ENCODE peak calls at places on chromosomes 5 and 9, in ten cellular contexts. One of them, this sample, is unnamed.

GRCh38 chr5:57736716-57737115 is 254.1 kb upstream of the ACTBL2 start:
- DNase-seq in dorsolateral prefrontal cortex: peak; percentile 39
- DNase-seq in neuronal stem cell: no peak
- DNase-seq in iPS DF 6.9: no peak
- DNase-seq in uterus: no peak
- DNase-seq in mesendoderm: no peak
- DNase-seq in left ventricle myocardium inferior: no peak
- DNase-seq in substantia nigra: no peak
- DNase-seq in tibial nerve: no peak
- DNase-seq in esophagus muscularis mucosa: no peak
- DNase-seq in this sample: no peak

GRCh38 chr5:1508679-1509290 is 15.0 kb downstream of the LPCAT1 start:
- DNase-seq in dorsolateral prefrontal cortex: no peak
- DNase-seq in neuronal stem cell: no peak
- DNase-seq in iPS DF 6.9: no peak
- DNase-seq in uterus: peak; percentile 6
- DNase-seq in mesendoderm: no peak
- DNase-seq in left ventricle myocardium inferior: peak; percentile 10
- DNase-seq in substantia nigra: no peak
- DNase-seq in tibial nerve: no peak
- DNase-seq in esophagus muscularis mucosa: no peak
- DNase-seq in this sample: no peak

GRCh38 chr9:125999504-125999881 is 252.3 kb downstream of the PBX3 start:
- DNase-seq in dorsolateral prefrontal cortex: no peak
- DNase-seq in neuronal stem cell: no peak
- DNase-seq in iPS DF 6.9: no peak
- DNase-seq in uterus: no peak
- DNase-seq in mesendoderm: no peak
- DNase-seq in left ventricle myocardium inferior: no peak
- DNase-seq in substantia nigra: no peak
- DNase-seq in tibial nerve: no peak
- DNase-seq in esophagus muscularis mucosa: no peak
- DNase-seq in this sample: no peak

GRCh38 chr9:122127396-122127798 is 32.2 kb downstream of the NDUFA8 start:
- DNase-seq in dorsolateral prefrontal cortex: peak; percentile 64
- DNase-seq in neuronal stem cell: no peak
- DNase-seq in iPS DF 6.9: no peak
- DNase-seq in uterus: no peak
- DNase-seq in mesendoderm: no peak
- DNase-seq in left ventricle myocardium inferior: no peak
- DNase-seq in substantia nigra: no peak
- DNase-seq in tibial nerve: no peak
- DNase-seq in esophagus muscularis mucosa: no peak
- DNase-seq in this sample: no peak

GRCh38 chr9:37953775-37954437 is 50.0 kb upstream of the SLC25A51 start:
- DNase-seq in dorsolateral prefrontal cortex: no peak
- DNase-seq in neuronal stem cell: no peak
- DNase-seq in iPS DF 6.9: no peak
- DNase-seq in uterus: peak; percentile 83
- DNase-seq in mesendoderm: peak; percentile 56
- DNase-seq in left ventricle myocardium inferior: no peak
- DNase-seq in substantia nigra: no peak
- DNase-seq in tibial nerve: no peak
- DNase-seq in esophagus muscularis mucosa: no peak
- DNase-seq in this sample: peak; percentile 89

GRCh38 chr5:169992789-169993188 is 12.5 kb upstream of the INSYN2B start:
- DNase-seq in dorsolateral prefrontal cortex: no peak
- DNase-seq in neuronal stem cell: no peak
- DNase-seq in iPS DF 6.9: no peak
- DNase-seq in uterus: no peak
- DNase-seq in mesendoderm: peak; percentile 85
- DNase-seq in left ventricle myocardium inferior: no peak
- DNase-seq in substantia nigra: no peak
- DNase-seq in tibial nerve: no peak
- DNase-seq in esophagus muscularis mucosa: no peak
- DNase-seq in this sample: no peak

GRCh38 chr9:77820293-77820954 is 172.3 kb upstream of the GNA14 start:
- DNase-seq in dorsolateral prefrontal cortex: no peak
- DNase-seq in neuronal stem cell: no peak
- DNase-seq in iPS DF 6.9: no peak
- DNase-seq in uterus: no peak
- DNase-seq in mesendoderm: no peak
- DNase-seq in left ventricle myocardium inferior: no peak
- DNase-seq in substantia nigra: no peak
- DNase-seq in tibial nerve: no peak
- DNase-seq in esophagus muscularis mucosa: no peak
- DNase-seq in this sample: peak; percentile 50

GRCh38 chr9:77926314-77926959 is 105.2 kb downstream of the GNAQ start:
- DNase-seq in dorsolateral prefrontal cortex: no peak
- DNase-seq in neuronal stem cell: no peak
- DNase-seq in iPS DF 6.9: no peak
- DNase-seq in uterus: no peak
- DNase-seq in mesendoderm: no peak
- DNase-seq in left ventricle myocardium inferior: no peak
- DNase-seq in substantia nigra: no peak
- DNase-seq in tibial nerve: no peak
- DNase-seq in esophagus muscularis mucosa: no peak
- DNase-seq in this sample: peak; percentile 76

GRCh38 chr9:37421914-37422288 is 595 bp upstream of the GRHPR start:
- DNase-seq in dorsolateral prefrontal cortex: peak; percentile 47
- DNase-seq in neuronal stem cell: no peak
- DNase-seq in iPS DF 6.9: no peak
- DNase-seq in uterus: no peak
- DNase-seq in mesendoderm: no peak
- DNase-seq in left ventricle myocardium inferior: no peak
- DNase-seq in substantia nigra: no peak
- DNase-seq in tibial nerve: no peak
- DNase-seq in esophagus muscularis mucosa: no peak
- DNase-seq in this sample: no peak

GRCh38 chr9:117414220-117414905 is 494 bp downstream of the ASTN2 start:
- DNase-seq in dorsolateral prefrontal cortex: no peak
- DNase-seq in neuronal stem cell: no peak
- DNase-seq in iPS DF 6.9: no peak
- DNase-seq in uterus: no peak
- DNase-seq in mesendoderm: peak; percentile 41
- DNase-seq in left ventricle myocardium inferior: no peak
- DNase-seq in substantia nigra: peak; percentile 57
- DNase-seq in tibial nerve: no peak
- DNase-seq in esophagus muscularis mucosa: no peak
- DNase-seq in this sample: peak; percentile 64

GRCh38 chr5:138542120-138542955 is 698 bp downstream of the ETF1 start:
- DNase-seq in dorsolateral prefrontal cortex: no peak
- DNase-seq in neuronal stem cell: no peak
- DNase-seq in iPS DF 6.9: no peak
- DNase-seq in uterus: no peak
- DNase-seq in mesendoderm: peak; percentile 32
- DNase-seq in left ventricle myocardium inferior: no peak
- DNase-seq in substantia nigra: no peak
- DNase-seq in tibial nerve: no peak
- DNase-seq in esophagus muscularis mucosa: no peak
- DNase-seq in this sample: no peak

GRCh38 chr5:45038366-45038987 is 229.7 kb downstream of the MRPS30 start:
- DNase-seq in dorsolateral prefrontal cortex: no peak
- DNase-seq in neuronal stem cell: peak; percentile 45
- DNase-seq in iPS DF 6.9: no peak
- DNase-seq in uterus: no peak
- DNase-seq in mesendoderm: peak; percentile 65
- DNase-seq in left ventricle myocardium inferior: no peak
- DNase-seq in substantia nigra: no peak
- DNase-seq in tibial nerve: no peak
- DNase-seq in esophagus muscularis mucosa: no peak
- DNase-seq in this sample: peak; percentile 63

DNA sequence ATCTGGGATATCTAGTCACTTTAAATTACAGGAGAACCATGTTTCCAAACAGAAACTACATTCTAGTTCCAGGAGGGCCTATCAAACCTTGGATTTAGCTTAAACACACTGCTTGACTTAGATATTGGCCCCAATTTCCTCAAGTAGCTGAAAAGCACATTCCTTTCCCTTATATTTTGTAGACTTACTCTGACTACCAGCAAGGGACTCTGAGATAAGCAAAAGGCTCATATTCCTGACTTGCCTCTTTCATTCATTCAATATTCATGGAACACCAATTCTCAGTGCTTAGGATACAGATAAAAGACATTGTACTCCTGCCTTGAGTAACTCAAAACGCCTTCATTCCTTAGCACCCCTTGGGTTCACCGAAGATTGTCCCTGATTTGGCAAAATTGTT is 11.8 kb downstream of the NR6A1 start:
- DNase-seq in dorsolateral prefrontal cortex: no peak
- DNase-seq in neuronal stem cell: no peak
- DNase-seq in iPS DF 6.9: no peak
- DNase-seq in uterus: no peak
- DNase-seq in mesendoderm: peak; percentile 64
- DNase-seq in left ventricle myocardium inferior: no peak
- DNase-seq in substantia nigra: no peak
- DNase-seq in tibial nerve: no peak
- DNase-seq in esophagus muscularis mucosa: no peak
- DNase-seq in this sample: no peak
- H3K27ac ChIP-seq in dorsolateral prefrontal cortex: no peak overlapping the region
- H3K27ac ChIP-seq in neuronal stem cell: peak overlapping the region; percentile 37
- H3K27ac ChIP-seq in iPS DF 6.9: no peak overlapping the region
- H3K27ac ChIP-seq in uterus: no peak overlapping the region
- H3K27ac ChIP-seq in mesendoderm: peak overlapping the region; percentile 74
- H3K27ac ChIP-seq in left ventricle myocardium inferior: no peak overlapping the region
- H3K27ac ChIP-seq in substantia nigra: no peak overlapping the region
- H3K27ac ChIP-seq in tibial nerve: no peak overlapping the region
- H3K27ac ChIP-seq in esophagus muscularis mucosa: no peak overlapping the region
- H3K27ac ChIP-seq in this sample: peak overlapping the region; percentile 93

GRCh38 chr5:56507348-56507930 is 274.3 kb upstream of the ANKRD55 start:
- DNase-seq in dorsolateral prefrontal cortex: no peak
- DNase-seq in neuronal stem cell: no peak
- DNase-seq in iPS DF 6.9: no peak
- DNase-seq in uterus: no peak
- DNase-seq in mesendoderm: no peak
- DNase-seq in left ventricle myocardium inferior: no peak
- DNase-seq in substantia nigra: no peak
- DNase-seq in tibial nerve: no peak
- DNase-seq in esophagus muscularis mucosa: no peak
- DNase-seq in this sample: no peak

GRCh38 chr5:56508249-56508648 is 275.1 kb upstream of the ANKRD55 start:
- DNase-seq in dorsolateral prefrontal cortex: no peak
- DNase-seq in neuronal stem cell: no peak
- DNase-seq in iPS DF 6.9: no peak
- DNase-seq in uterus: no peak
- DNase-seq in mesendoderm: no peak
- DNase-seq in left ventricle myocardium inferior: no peak
- DNase-seq in substantia nigra: no peak
- DNase-seq in tibial nerve: no peak
- DNase-seq in esophagus muscularis mucosa: no peak
- DNase-seq in this sample: no peak

GRCh38 chr5:56501949-56502557 is 268.9 kb upstream of the ANKRD55 start:
- DNase-seq in dorsolateral prefrontal cortex: no peak
- DNase-seq in neuronal stem cell: no peak
- DNase-seq in iPS DF 6.9: no peak
- DNase-seq in uterus: no peak
- DNase-seq in mesendoderm: no peak
- DNase-seq in left ventricle myocardium inferior: no peak
- DNase-seq in substantia nigra: no peak
- DNase-seq in tibial nerve: no peak
- DNase-seq in esophagus muscularis mucosa: no peak
- DNase-seq in this sample: peak; percentile 48

GRCh38 chr5:56503929-56504328 is 270.8 kb upstream of the ANKRD55 start:
- DNase-seq in dorsolateral prefrontal cortex: no peak
- DNase-seq in neuronal stem cell: no peak
- DNase-seq in iPS DF 6.9: no peak
- DNase-seq in uterus: no peak
- DNase-seq in mesendoderm: no peak
- DNase-seq in left ventricle myocardium inferior: no peak
- DNase-seq in substantia nigra: no peak
- DNase-seq in tibial nerve: no peak
- DNase-seq in esophagus muscularis mucosa: no peak
- DNase-seq in this sample: no peak

GRCh38 chr5:56506586-56506985 is 273.5 kb upstream of the ANKRD55 start:
- DNase-seq in dorsolateral prefrontal cortex: no peak
- DNase-seq in neuronal stem cell: no peak
- DNase-seq in iPS DF 6.9: no peak
- DNase-seq in uterus: no peak
- DNase-seq in mesendoderm: peak; percentile 49
- DNase-seq in left ventricle myocardium inferior: no peak
- DNase-seq in substantia nigra: no peak
- DNase-seq in tibial nerve: no peak
- DNase-seq in esophagus muscularis mucosa: no peak
- DNase-seq in this sample: no peak
- H3K27ac ChIP-seq in dorsolateral prefrontal cortex: no peak overlapping the region
- H3K27ac ChIP-seq in neuronal stem cell: no peak overlapping the region
- H3K27ac ChIP-seq in iPS DF 6.9: no peak overlapping the region
- H3K27ac ChIP-seq in uterus: no peak overlapping the region
- H3K27ac ChIP-seq in mesendoderm: no peak overlapping the region
- H3K27ac ChIP-seq in left ventricle myocardium inferior: no peak overlapping the region
- H3K27ac ChIP-seq in substantia nigra: no peak overlapping the region
- H3K27ac ChIP-seq in tibial nerve: no peak overlapping the region
- H3K27ac ChIP-seq in esophagus muscularis mucosa: no peak overlapping the region
- H3K27ac ChIP-seq in this sample: no peak overlapping the region

GRCh38 chr9:135252980-135253304 is 165.5 kb downstream of the OLFM1 start:
- DNase-seq in dorsolateral prefrontal cortex: no peak
- DNase-seq in neuronal stem cell: no peak
- DNase-seq in iPS DF 6.9: no peak
- DNase-seq in uterus: no peak
- DNase-seq in mesendoderm: peak; percentile 18
- DNase-seq in left ventricle myocardium inferior: no peak
- DNase-seq in substantia nigra: no peak
- DNase-seq in tibial nerve: no peak
- DNase-seq in esophagus muscularis mucosa: no peak
- DNase-seq in this sample: no peak
- H3K27ac ChIP-seq in dorsolateral prefrontal cortex: peak overlapping the region; percentile 37
- H3K27ac ChIP-seq in neuronal stem cell: no peak overlapping the region
- H3K27ac ChIP-seq in iPS DF 6.9: no peak overlapping the region
- H3K27ac ChIP-seq in uterus: no peak overlapping the region
- H3K27ac ChIP-seq in mesendoderm: no peak overlapping the region
- H3K27ac ChIP-seq in left ventricle myocardium inferior: no peak overlapping the region
- H3K27ac ChIP-seq in substantia nigra: no peak overlapping the region
- H3K27ac ChIP-seq in tibial nerve: no peak overlapping the region
- H3K27ac ChIP-seq in esophagus muscularis mucosa: no peak overlapping the region
- H3K27ac ChIP-seq in this sample: no peak overlapping the region

GRCh38 chr9:71729816-71730526 is 38.3 kb downstream of the CEMIP2 start:
- DNase-seq in dorsolateral prefrontal cortex: no peak
- DNase-seq in neuronal stem cell: no peak
- DNase-seq in iPS DF 6.9: no peak
- DNase-seq in uterus: no peak
- DNase-seq in mesendoderm: no peak
- DNase-seq in left ventricle myocardium inferior: no peak
- DNase-seq in substantia nigra: no peak
- DNase-seq in tibial nerve: no peak
- DNase-seq in esophagus muscularis mucosa: no peak
- DNase-seq in this sample: no peak

GRCh38 chr9:71726723-71727122 is 41.6 kb downstream of the CEMIP2 start:
- DNase-seq in dorsolateral prefrontal cortex: no peak
- DNase-seq in neuronal stem cell: no peak
- DNase-seq in iPS DF 6.9: no peak
- DNase-seq in uterus: no peak
- DNase-seq in mesendoderm: no peak
- DNase-seq in left ventricle myocardium inferior: no peak
- DNase-seq in substantia nigra: no peak
- DNase-seq in tibial nerve: no peak
- DNase-seq in esophagus muscularis mucosa: no peak
- DNase-seq in this sample: no peak

GRCh38 chr9:71721786-71722295 is 46.5 kb downstream of the CEMIP2 start:
- DNase-seq in dorsolateral prefrontal cortex: no peak
- DNase-seq in neuronal stem cell: no peak
- DNase-seq in iPS DF 6.9: no peak
- DNase-seq in uterus: no peak
- DNase-seq in mesendoderm: no peak
- DNase-seq in left ventricle myocardium inferior: no peak
- DNase-seq in substantia nigra: no peak
- DNase-seq in tibial nerve: no peak
- DNase-seq in esophagus muscularis mucosa: no peak
- DNase-seq in this sample: no peak

GRCh38 chr9:71725590-71726338 is 42.5 kb downstream of the CEMIP2 start:
- DNase-seq in dorsolateral prefrontal cortex: no peak
- DNase-seq in neuronal stem cell: no peak
- DNase-seq in iPS DF 6.9: no peak
- DNase-seq in uterus: no peak
- DNase-seq in mesendoderm: no peak
- DNase-seq in left ventricle myocardium inferior: no peak
- DNase-seq in substantia nigra: no peak
- DNase-seq in tibial nerve: no peak
- DNase-seq in esophagus muscularis mucosa: no peak
- DNase-seq in this sample: peak; percentile 45
- H3K27ac ChIP-seq in dorsolateral prefrontal cortex: no peak overlapping the region
- H3K27ac ChIP-seq in neuronal stem cell: no peak overlapping the region
- H3K27ac ChIP-seq in iPS DF 6.9: no peak overlapping the region
- H3K27ac ChIP-seq in uterus: no peak overlapping the region
- H3K27ac ChIP-seq in mesendoderm: no peak overlapping the region
- H3K27ac ChIP-seq in left ventricle myocardium inferior: no peak overlapping the region
- H3K27ac ChIP-seq in substantia nigra: no peak overlapping the region
- H3K27ac ChIP-seq in tibial nerve: no peak overlapping the region
- H3K27ac ChIP-seq in esophagus muscularis mucosa: no peak overlapping the region
- H3K27ac ChIP-seq in this sample: no peak overlapping the region

This sample was measured in cardiac muscle cell.